ENCODE peak calls at places on chromosomes 12 and 14, in six cellular contexts. X is GM12865; C is iris pigment epithelial cell; J is naive thymus-derived CD8-positive, alpha-beta T cell; B is RWPE1; O is SJSA1. W is an unnamed sample.

GRCh38 chr14:42229976-42230375 is 623.3 kb downstream of the LRFN5 start:
- DNase-seq in C (no peak), X (no peak), O (no peak), J (no peak), B (no peak), W (no peak)

GRCh38 chr12:47995976-47996375 is 8.3 kb downstream of the COL2A1 start:
- DNase-seq in X (no peak), O (no peak), C (peak; percentile 62), J (no peak), B (no peak), W (no peak)

GRCh38 chr12:79689477-79690155 is 1.1 kb downstream of the PAWR start:
- DNase-seq in J (no peak), O (peak; percentile 49), B (no peak), X (peak; percentile 62), C (peak; percentile 74), W (no peak)

GRCh38 chr14:73255693-73256225 is 18.5 kb downstream of the PAPLN start:
- DNase-seq in B (no peak), X (no peak), O (no peak), J (no peak), C (no peak), W (no peak)

GRCh38 chr12:52416788-52417187 is 10.7 kb upstream of the KRT82 start:
- DNase-seq in B (no peak), O (no peak), C (no peak), J (no peak), X (no peak), W (no peak)

GRCh38 chr12:96015672-96016071 is 19.5 kb upstream of the HAL start:
- DNase-seq in O (peak; percentile 88), X (no peak), C (peak; percentile 32), J (no peak), B (no peak), W (peak; percentile 19)

GRCh38 chr14:92759300-92759678 is 10.9 kb upstream of the LGMN start:
- DNase-seq in J (no peak), C (peak; percentile 37), B (peak; percentile 14), X (peak; percentile 78), O (no peak), W (no peak)

GRCh38 chr12:452667-453210 is 7.0 kb upstream of the B4GALNT3 start:
- DNase-seq in O (no peak), J (peak; percentile 54), X (peak; percentile 65), C (no peak), B (no peak), W (no peak)

GRCh38 chr14:54366726-54367707 is 29.8 kb upstream of the CDKN3 start:
- DNase-seq in J (peak; percentile 39), X (peak; percentile 58), O (peak; percentile 48), C (peak; percentile 73), B (peak; percentile 38), W (peak; percentile 43)

GRCh38 chr12:131943876-131944275 is 5.9 kb upstream of the EP400 start:
- DNase-seq in B (no peak), X (no peak), J (no peak), O (no peak), C (no peak), W (no peak)

GRCh38 chr14:50000215-50001145 is 107.6 kb downstream of the ARF6 start:
- DNase-seq in X (peak; percentile 92), C (peak; percentile 85), O (peak; percentile 82), J (peak; percentile 58), B (peak; percentile 62), W (no peak)

GRCh38 chr14:85811340-85811739 is 281.4 kb downstream of the FLRT2 start:
- DNase-seq in X (no peak), J (no peak), C (no peak), O (no peak), B (no peak), W (no peak)

GRCh38 chr12:52871291-52871961 is 22.6 kb upstream of the KRT78 start:
- DNase-seq in B (peak; percentile 93), X (no peak), O (peak; percentile 97), J (no peak), C (peak; percentile 63), W (no peak)

GRCh38 chr12:44375694-44376093 is 500.4 kb downstream of the NELL2 start:
- DNase-seq in O (no peak), B (no peak), C (no peak), J (no peak), X (peak; percentile 11), W (no peak)

GRCh38 chr14:61502459-61503093 is 181.2 kb downstream of the PRKCH start:
- DNase-seq in X (peak; percentile 42), O (no peak), C (no peak), J (no peak), B (no peak), W (no peak)

GRCh38 chr12:93908846-93909592 is 231.8 kb downstream of the CRADD start:
- DNase-seq in X (no peak), O (no peak), C (peak; percentile 42), B (peak; percentile 47), J (no peak), W (no peak)

GRCh38 chr12:131851741-131852550 is 23.8 kb downstream of the MMP17 start:
- DNase-seq in X (no peak), B (no peak), O (no peak), C (no peak), J (no peak), W (no peak)

GRCh38 chr12:62802321-62802720 is 132.6 kb downstream of the PPM1H start:
- DNase-seq in B (no peak), O (no peak), X (no peak), J (no peak), C (no peak), W (no peak)

W was measured in HuH-7.